ENCODE peak calls at places on chromosomes 13 and 19, in ten cellular contexts. One of them, this sample, is unnamed.

GRCh38 chr13:99347911-99348451 is 40.8 kb upstream of the GPR183 start:
- DNase-seq in activated B cell treated with CpG ODN at 0.5 μM for 24 hours: no peak
- DNase-seq in fibroblast of the aortic adventitia: no peak
- DNase-seq in AG10803: peak; percentile 3
- DNase-seq in bronchial epithelial cell: no peak
- DNase-seq in GM12865: peak; percentile 66
- DNase-seq in right atrium auricular region: no peak
- DNase-seq in glutamatergic neuron: no peak
- DNase-seq in AG04450: no peak
- DNase-seq in body of pancreas: no peak
- DNase-seq in this sample: no peak

GRCh38 chr19:17192751-17193150 is 22.4 kb upstream of the USE1 start:
- DNase-seq in right atrium auricular region: no peak
- DNase-seq in AG10803: no peak
- DNase-seq in activated B cell treated with CpG ODN at 0.5 μM for 24 hours: no peak
- DNase-seq in fibroblast of the aortic adventitia: no peak
- DNase-seq in GM12865: no peak
- DNase-seq in glutamatergic neuron: no peak
- DNase-seq in body of pancreas: no peak
- DNase-seq in bronchial epithelial cell: no peak
- DNase-seq in AG04450: no peak
- DNase-seq in this sample: no peak

GRCh38 chr19:7540761-7541480 is 5.4 kb downstream of the PNPLA6 start:
- DNase-seq in glutamatergic neuron: peak; percentile 68
- DNase-seq in activated B cell treated with CpG ODN at 0.5 μM for 24 hours: no peak
- DNase-seq in GM12865: no peak
- DNase-seq in AG10803: no peak
- DNase-seq in fibroblast of the aortic adventitia: no peak
- DNase-seq in right atrium auricular region: no peak
- DNase-seq in AG04450: no peak
- DNase-seq in bronchial epithelial cell: peak; percentile 31
- DNase-seq in body of pancreas: no peak
- DNase-seq in this sample: no peak

GRCh38 chr13:75365724-75366173 is 116.2 kb downstream of the TBC1D4 start:
- DNase-seq in AG10803: peak; percentile 69
- DNase-seq in bronchial epithelial cell: peak; percentile 84
- DNase-seq in body of pancreas: no peak
- DNase-seq in right atrium auricular region: no peak
- DNase-seq in glutamatergic neuron: no peak
- DNase-seq in GM12865: peak; percentile 81
- DNase-seq in activated B cell treated with CpG ODN at 0.5 μM for 24 hours: no peak
- DNase-seq in AG04450: peak; percentile 29
- DNase-seq in fibroblast of the aortic adventitia: peak; percentile 63
- DNase-seq in this sample: peak; percentile 52

GRCh38 chr19:44925114-44925891 is 10.9 kb downstream of the APOC1 start:
- DNase-seq in right atrium auricular region: peak; percentile 93
- DNase-seq in AG04450: no peak
- DNase-seq in glutamatergic neuron: no peak
- DNase-seq in AG10803: peak; percentile 76
- DNase-seq in GM12865: no peak
- DNase-seq in body of pancreas: peak; percentile 47
- DNase-seq in activated B cell treated with CpG ODN at 0.5 μM for 24 hours: no peak
- DNase-seq in bronchial epithelial cell: no peak
- DNase-seq in fibroblast of the aortic adventitia: peak; percentile 58
- DNase-seq in this sample: no peak

GRCh38 chr13:27967736-27968315 is 1.3 kb downstream of the CDX2 start:
- DNase-seq in body of pancreas: peak; percentile 42
- DNase-seq in AG04450: no peak
- DNase-seq in activated B cell treated with CpG ODN at 0.5 μM for 24 hours: no peak
- DNase-seq in AG10803: no peak
- DNase-seq in GM12865: no peak
- DNase-seq in right atrium auricular region: no peak
- DNase-seq in bronchial epithelial cell: no peak
- DNase-seq in fibroblast of the aortic adventitia: no peak
- DNase-seq in glutamatergic neuron: peak; percentile 42
- DNase-seq in this sample: no peak

GRCh38 chr19:776549-776948 is 20.7 kb upstream of the PTBP1 start:
- DNase-seq in activated B cell treated with CpG ODN at 0.5 μM for 24 hours: no peak
- DNase-seq in body of pancreas: no peak
- DNase-seq in right atrium auricular region: no peak
- DNase-seq in GM12865: no peak
- DNase-seq in AG10803: no peak
- DNase-seq in bronchial epithelial cell: no peak
- DNase-seq in fibroblast of the aortic adventitia: no peak
- DNase-seq in glutamatergic neuron: peak; percentile 71
- DNase-seq in AG04450: no peak
- DNase-seq in this sample: no peak

GRCh38 chr19:5967994-5968430 is 9.9 kb downstream of the RANBP3 start:
- DNase-seq in AG10803: peak; percentile 79
- DNase-seq in bronchial epithelial cell: peak; percentile 73
- DNase-seq in right atrium auricular region: no peak
- DNase-seq in GM12865: peak; percentile 74
- DNase-seq in fibroblast of the aortic adventitia: peak; percentile 85
- DNase-seq in AG04450: peak; percentile 67
- DNase-seq in activated B cell treated with CpG ODN at 0.5 μM for 24 hours: no peak
- DNase-seq in body of pancreas: peak; percentile 80
- DNase-seq in glutamatergic neuron: peak; percentile 73
- DNase-seq in this sample: peak; percentile 77

GRCh38 chr13:24503376-24503690 is 9.2 kb downstream of the PARP4 start:
- DNase-seq in AG04450: no peak
- DNase-seq in GM12865: no peak
- DNase-seq in activated B cell treated with CpG ODN at 0.5 μM for 24 hours: no peak
- DNase-seq in right atrium auricular region: no peak
- DNase-seq in fibroblast of the aortic adventitia: no peak
- DNase-seq in AG10803: no peak
- DNase-seq in bronchial epithelial cell: no peak
- DNase-seq in glutamatergic neuron: no peak
- DNase-seq in body of pancreas: no peak
- DNase-seq in this sample: no peak

GRCh38 chr13:61466280-61466679 is 50.6 kb upstream of the PCDH20 start:
- DNase-seq in body of pancreas: no peak
- DNase-seq in glutamatergic neuron: no peak
- DNase-seq in GM12865: no peak
- DNase-seq in right atrium auricular region: no peak
- DNase-seq in AG10803: no peak
- DNase-seq in activated B cell treated with CpG ODN at 0.5 μM for 24 hours: no peak
- DNase-seq in bronchial epithelial cell: peak; percentile 3
- DNase-seq in fibroblast of the aortic adventitia: no peak
- DNase-seq in AG04450: no peak
- DNase-seq in this sample: no peak
- TF ChIP-seq CTCF in body of pancreas: no peak
- TF ChIP-seq CTCF in glutamatergic neuron: no peak
- TF ChIP-seq CTCF in GM12865: no peak
- TF ChIP-seq CTCF in right atrium auricular region: no peak
- TF ChIP-seq CTCF in AG10803: no peak
- TF ChIP-seq CTCF in activated B cell treated with CpG ODN at 0.5 μM for 24 hours: no peak
- TF ChIP-seq CTCF in bronchial epithelial cell: peak; percentile 14
- TF ChIP-seq CTCF in fibroblast of the aortic adventitia: no peak
- TF ChIP-seq CTCF in AG04450: no peak
- TF ChIP-seq CTCF in this sample: no peak

DNA sequence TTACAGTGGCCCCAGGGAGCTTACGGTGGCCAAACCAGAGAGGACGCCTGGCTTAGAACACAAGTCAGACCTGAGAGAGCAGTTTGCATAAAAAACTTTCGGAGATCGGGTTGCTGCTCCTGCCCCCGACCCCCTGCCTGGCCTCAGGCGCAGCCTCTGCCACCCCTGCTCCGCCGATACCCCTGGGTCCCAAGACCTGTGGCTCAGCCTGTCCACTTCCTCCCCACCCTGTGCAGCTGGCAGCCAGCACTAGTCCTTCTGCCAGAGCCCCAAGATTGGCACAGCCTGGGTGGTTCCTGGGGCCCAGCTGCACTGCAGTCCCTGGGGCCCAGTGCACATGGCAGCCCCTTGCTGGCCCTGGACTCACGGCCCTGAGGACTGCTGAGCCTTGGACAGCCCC is 56.2 kb upstream of the SOX1 start:
- DNase-seq in AG10803: no peak
- DNase-seq in fibroblast of the aortic adventitia: no peak
- DNase-seq in AG04450: no peak
- DNase-seq in activated B cell treated with CpG ODN at 0.5 μM for 24 hours: no peak
- DNase-seq in bronchial epithelial cell: no peak
- DNase-seq in GM12865: no peak
- DNase-seq in body of pancreas: no peak
- DNase-seq in right atrium auricular region: no peak
- DNase-seq in glutamatergic neuron: no peak
- DNase-seq in this sample: no peak
- TF ChIP-seq CTCF in AG10803: no peak
- TF ChIP-seq CTCF in fibroblast of the aortic adventitia: no peak
- TF ChIP-seq CTCF in AG04450: no peak
- TF ChIP-seq CTCF in activated B cell treated with CpG ODN at 0.5 μM for 24 hours: no peak
- TF ChIP-seq CTCF in bronchial epithelial cell: no peak
- TF ChIP-seq CTCF in GM12865: no peak
- TF ChIP-seq CTCF in body of pancreas: no peak
- TF ChIP-seq CTCF in right atrium auricular region: no peak
- TF ChIP-seq CTCF in glutamatergic neuron: no peak
- TF ChIP-seq CTCF in this sample: no peak

GRCh38 chr13:49098771-49099512 is 121.2 kb upstream of the MLNR start:
- DNase-seq in AG04450: no peak
- DNase-seq in right atrium auricular region: no peak
- DNase-seq in body of pancreas: no peak
- DNase-seq in glutamatergic neuron: no peak
- DNase-seq in activated B cell treated with CpG ODN at 0.5 μM for 24 hours: no peak
- DNase-seq in AG10803: peak; percentile 15
- DNase-seq in GM12865: peak; percentile 45
- DNase-seq in fibroblast of the aortic adventitia: peak; percentile 32
- DNase-seq in bronchial epithelial cell: peak; percentile 43
- DNase-seq in this sample: no peak
- TF ChIP-seq CTCF in AG04450: no peak
- TF ChIP-seq CTCF in right atrium auricular region: no peak
- TF ChIP-seq CTCF in body of pancreas: peak; percentile 31
- TF ChIP-seq CTCF in glutamatergic neuron: no peak
- TF ChIP-seq CTCF in activated B cell treated with CpG ODN at 0.5 μM for 24 hours: no peak
- TF ChIP-seq CTCF in AG10803: peak; percentile 26
- TF ChIP-seq CTCF in GM12865: peak; percentile 14
- TF ChIP-seq CTCF in fibroblast of the aortic adventitia: peak; percentile 44
- TF ChIP-seq CTCF in bronchial epithelial cell: peak; percentile 13
- TF ChIP-seq CTCF in this sample: peak; percentile 53

DNA sequence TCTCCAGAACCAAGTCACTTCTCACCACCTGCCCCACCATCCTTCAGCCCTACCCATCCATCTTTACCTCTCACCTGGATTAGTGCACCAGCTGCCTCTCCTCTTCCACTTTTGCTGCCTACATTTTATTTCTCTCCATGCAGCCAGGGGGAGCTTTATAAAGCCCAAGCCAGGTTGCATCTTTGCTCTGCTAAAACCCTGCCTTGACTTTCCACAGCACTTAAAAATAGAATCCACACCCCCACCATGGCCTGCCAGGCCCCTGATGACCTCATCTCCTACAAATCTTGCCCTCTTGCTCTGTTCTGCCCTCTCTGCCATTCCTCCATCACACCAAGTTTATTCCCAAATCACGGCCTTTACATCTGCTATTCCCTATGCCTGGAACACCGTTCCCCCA is 1.8 kb downstream of the HOOK2 start:
- DNase-seq in glutamatergic neuron: no peak
- DNase-seq in bronchial epithelial cell: no peak
- DNase-seq in activated B cell treated with CpG ODN at 0.5 μM for 24 hours: no peak
- DNase-seq in right atrium auricular region: no peak
- DNase-seq in AG04450: no peak
- DNase-seq in AG10803: peak; percentile 71
- DNase-seq in body of pancreas: no peak
- DNase-seq in fibroblast of the aortic adventitia: peak; percentile 55
- DNase-seq in GM12865: no peak
- DNase-seq in this sample: no peak
- TF ChIP-seq CTCF in glutamatergic neuron: no peak
- TF ChIP-seq CTCF in bronchial epithelial cell: peak; percentile 38
- TF ChIP-seq CTCF in activated B cell treated with CpG ODN at 0.5 μM for 24 hours: no peak
- TF ChIP-seq CTCF in right atrium auricular region: no peak
- TF ChIP-seq CTCF in AG04450: peak; percentile 57
- TF ChIP-seq CTCF in AG10803: peak; percentile 52
- TF ChIP-seq CTCF in body of pancreas: no peak
- TF ChIP-seq CTCF in fibroblast of the aortic adventitia: peak; percentile 58
- TF ChIP-seq CTCF in GM12865: peak; percentile 15
- TF ChIP-seq CTCF in this sample: peak; percentile 46

DNA sequence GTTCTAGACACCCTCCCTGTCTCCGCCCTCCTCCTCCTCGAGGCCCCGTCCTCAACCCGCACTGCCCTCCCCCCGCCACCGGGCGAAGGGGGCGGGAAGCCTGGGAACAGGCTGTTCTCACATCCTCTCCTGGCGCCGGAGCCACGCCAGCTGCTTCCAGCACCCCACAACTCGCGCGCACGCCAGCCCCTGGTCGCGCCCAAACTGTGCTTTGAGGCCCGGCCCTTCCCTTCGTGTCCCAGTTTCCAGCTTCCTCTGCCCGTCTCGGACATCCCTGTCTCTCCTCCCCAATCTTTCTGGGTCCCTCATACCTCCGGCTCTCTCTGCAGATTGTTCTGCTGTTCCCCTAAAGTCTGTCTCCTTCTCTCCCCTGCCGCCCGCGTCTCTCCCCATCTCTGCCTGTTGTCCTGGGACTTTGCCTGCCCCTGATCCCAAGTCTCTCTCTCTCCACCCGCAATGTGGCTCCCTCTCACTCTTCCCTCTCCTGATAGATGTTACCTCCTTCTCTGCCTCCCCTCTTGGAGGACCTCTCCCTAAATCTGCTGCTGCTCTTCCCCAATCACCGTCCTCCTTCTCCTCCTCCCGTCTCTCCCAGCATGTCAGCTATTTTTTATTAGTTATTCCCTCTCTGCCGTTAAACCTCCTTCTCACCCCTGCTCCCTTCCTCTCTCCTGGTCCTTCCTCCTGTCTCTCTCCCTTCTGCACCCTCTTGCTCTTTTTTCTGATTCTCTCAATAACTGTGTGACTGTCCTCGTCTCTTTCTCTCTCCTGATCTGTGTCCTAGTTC is 14.2 kb downstream of the DPF1 start:
- DNase-seq in body of pancreas: peak; percentile 41
- DNase-seq in right atrium auricular region: peak; percentile 75
- DNase-seq in AG10803: peak; percentile 46
- DNase-seq in AG04450: no peak
- DNase-seq in activated B cell treated with CpG ODN at 0.5 μM for 24 hours: no peak
- DNase-seq in glutamatergic neuron: peak; percentile 48
- DNase-seq in GM12865: no peak
- DNase-seq in fibroblast of the aortic adventitia: peak; percentile 37
- DNase-seq in bronchial epithelial cell: no peak
- DNase-seq in this sample: no peak
- TF ChIP-seq CTCF in body of pancreas: no peak
- TF ChIP-seq CTCF in right atrium auricular region: no peak
- TF ChIP-seq CTCF in AG10803: no peak
- TF ChIP-seq CTCF in AG04450: no peak
- TF ChIP-seq CTCF in activated B cell treated with CpG ODN at 0.5 μM for 24 hours: no peak
- TF ChIP-seq CTCF in glutamatergic neuron: no peak
- TF ChIP-seq CTCF in GM12865: no peak
- TF ChIP-seq CTCF in fibroblast of the aortic adventitia: no peak
- TF ChIP-seq CTCF in bronchial epithelial cell: no peak
- TF ChIP-seq CTCF in this sample: no peak

DNA sequence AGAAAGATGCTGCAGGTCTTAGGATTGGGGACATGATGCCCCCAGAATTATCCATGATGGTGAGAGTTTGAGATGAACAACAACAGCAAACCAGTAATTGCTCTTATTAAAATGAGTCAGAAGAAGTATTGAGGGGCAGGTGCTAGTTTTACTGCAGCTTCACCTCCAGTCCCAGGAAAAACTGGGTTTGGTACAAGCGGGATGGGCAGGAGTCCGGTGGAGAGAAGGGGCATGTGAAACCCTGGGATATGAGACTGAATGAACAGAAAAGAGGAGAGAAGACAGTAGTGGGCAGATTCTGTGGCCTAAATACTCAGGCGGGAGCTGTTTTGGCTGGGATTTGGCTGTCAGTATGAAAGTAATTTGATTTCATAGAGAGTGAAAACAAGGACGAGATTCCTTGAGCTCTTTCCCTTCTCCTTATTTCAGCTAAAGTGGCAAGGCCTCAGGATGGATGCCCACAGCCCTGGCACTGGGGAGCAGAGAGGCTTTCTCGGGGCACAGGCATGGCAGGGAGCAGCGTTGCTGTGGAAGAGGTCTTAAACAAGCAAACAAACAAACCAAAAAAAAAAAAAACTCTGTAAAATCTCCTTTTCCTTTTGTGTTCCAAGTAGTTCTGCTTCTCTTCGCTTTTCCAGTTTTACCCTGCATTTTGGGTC is 30.7 kb downstream of the NFIX start:
- DNase-seq in bronchial epithelial cell: no peak
- DNase-seq in body of pancreas: no peak
- DNase-seq in fibroblast of the aortic adventitia: peak; percentile 36
- DNase-seq in AG04450: no peak
- DNase-seq in glutamatergic neuron: no peak
- DNase-seq in GM12865: no peak
- DNase-seq in AG10803: no peak
- DNase-seq in activated B cell treated with CpG ODN at 0.5 μM for 24 hours: no peak
- DNase-seq in right atrium auricular region: no peak
- DNase-seq in this sample: no peak
- TF ChIP-seq CTCF in bronchial epithelial cell: no peak
- TF ChIP-seq CTCF in body of pancreas: no peak
- TF ChIP-seq CTCF in fibroblast of the aortic adventitia: no peak
- TF ChIP-seq CTCF in AG04450: no peak
- TF ChIP-seq CTCF in glutamatergic neuron: no peak
- TF ChIP-seq CTCF in GM12865: no peak
- TF ChIP-seq CTCF in AG10803: no peak
- TF ChIP-seq CTCF in activated B cell treated with CpG ODN at 0.5 μM for 24 hours: no peak
- TF ChIP-seq CTCF in right atrium auricular region: no peak
- TF ChIP-seq CTCF in this sample: no peak

This sample was measured in GM10248.